ENCODE peak calls at places on chromosomes 1 and 21, in seven cellular contexts. One of them, this sample, is unnamed.

GRCh38 chr1:53371121-53371666 is 43.3 kb upstream of the LRP8 start:
- DNase-seq in SK-N-SH: peak; percentile 77
- DNase-seq in K562: no peak
- DNase-seq in H1: peak; percentile 44
- DNase-seq in HepG2: no peak
- DNase-seq in GM12878: no peak
- DNase-seq in Panc1: no peak
- DNase-seq in this sample: no peak

GRCh38 chr1:59272507-59272906 is 24.4 kb upstream of the FGGY start:
- DNase-seq in H1: no peak
- DNase-seq in K562: no peak
- DNase-seq in SK-N-SH: no peak
- DNase-seq in HepG2: no peak
- DNase-seq in Panc1: no peak
- DNase-seq in GM12878: peak; percentile 64
- DNase-seq in this sample: no peak

GRCh38 chr1:6033986-6034749 is 11.5 kb upstream of the KCNAB2 start:
- DNase-seq in K562: peak; percentile 82
- DNase-seq in HepG2: peak; percentile 49
- DNase-seq in SK-N-SH: peak; percentile 91
- DNase-seq in Panc1: no peak
- DNase-seq in H1: peak; percentile 95
- DNase-seq in GM12878: no peak
- DNase-seq in this sample: no peak

GRCh38 chr1:228487336-228488106 is at the start of gene RNF187:
- DNase-seq in Panc1: no peak
- DNase-seq in GM12878: no peak
- DNase-seq in SK-N-SH: peak; percentile 97
- DNase-seq in H1: peak; percentile 95
- DNase-seq in K562: peak; percentile 95
- DNase-seq in HepG2: no peak
- DNase-seq in this sample: no peak

GRCh38 chr1:65148548-65149390 is 766 bp downstream of the AK4 start:
- DNase-seq in H1: peak; percentile 83
- DNase-seq in HepG2: no peak
- DNase-seq in GM12878: peak; percentile 45
- DNase-seq in K562: peak; percentile 51
- DNase-seq in Panc1: no peak
- DNase-seq in SK-N-SH: peak; percentile 85
- DNase-seq in this sample: no peak

GRCh38 chr1:226708342-226708780 is 30.7 kb downstream of the ITPKB start:
- DNase-seq in K562: no peak
- DNase-seq in SK-N-SH: no peak
- DNase-seq in HepG2: no peak
- DNase-seq in Panc1: no peak
- DNase-seq in GM12878: no peak
- DNase-seq in H1: no peak
- DNase-seq in this sample: no peak

GRCh38 chr1:112889052-112889451 is 66.9 kb downstream of the SLC16A1 start:
- DNase-seq in H1: no peak
- DNase-seq in HepG2: no peak
- DNase-seq in GM12878: no peak
- DNase-seq in K562: no peak
- DNase-seq in Panc1: no peak
- DNase-seq in SK-N-SH: no peak
- DNase-seq in this sample: no peak

GRCh38 chr1:234386122-234386521 is 12.9 kb downstream of the COA6 start:
- DNase-seq in GM12878: no peak
- DNase-seq in HepG2: no peak
- DNase-seq in H1: no peak
- DNase-seq in SK-N-SH: no peak
- DNase-seq in K562: no peak
- DNase-seq in Panc1: no peak
- DNase-seq in this sample: no peak

GRCh38 chr1:165696625-165697100 is 1.7 kb downstream of the ALDH9A1 start:
- DNase-seq in K562: no peak
- DNase-seq in HepG2: no peak
- DNase-seq in SK-N-SH: no peak
- DNase-seq in Panc1: no peak
- DNase-seq in H1: no peak
- DNase-seq in GM12878: no peak
- DNase-seq in this sample: no peak

GRCh38 chr1:1982379-1983232 is 21.0 kb downstream of the CFAP74 start:
- DNase-seq in GM12878: no peak
- DNase-seq in SK-N-SH: peak; percentile 83
- DNase-seq in H1: no peak
- DNase-seq in Panc1: no peak
- DNase-seq in HepG2: no peak
- DNase-seq in K562: no peak
- DNase-seq in this sample: no peak

GRCh38 chr1:222373831-222374603 is 173.9 kb downstream of the HHIPL2 start:
- DNase-seq in SK-N-SH: peak; percentile 16
- DNase-seq in GM12878: no peak
- DNase-seq in HepG2: no peak
- DNase-seq in K562: no peak
- DNase-seq in H1: no peak
- DNase-seq in Panc1: no peak
- DNase-seq in this sample: no peak

GRCh38 chr1:9128161-9128519 is 762 bp downstream of the GPR157 start:
- DNase-seq in K562: no peak
- DNase-seq in GM12878: no peak
- DNase-seq in SK-N-SH: peak; percentile 39
- DNase-seq in Panc1: no peak
- DNase-seq in H1: peak; percentile 58
- DNase-seq in HepG2: no peak
- DNase-seq in this sample: no peak

GRCh38 chr1:29120367-29120766 is 3.3 kb downstream of the TMEM200B start:
- DNase-seq in H1: no peak
- DNase-seq in SK-N-SH: no peak
- DNase-seq in GM12878: no peak
- DNase-seq in HepG2: no peak
- DNase-seq in K562: no peak
- DNase-seq in Panc1: no peak
- DNase-seq in this sample: no peak

GRCh38 chr21:29005696-29006095 is 13.0 kb upstream of the LTN1 start:
- DNase-seq in Panc1: no peak
- DNase-seq in K562: no peak
- DNase-seq in HepG2: no peak
- DNase-seq in SK-N-SH: no peak
- DNase-seq in H1: no peak
- DNase-seq in GM12878: no peak
- DNase-seq in this sample: no peak

GRCh38 chr1:208030320-208031091 is 119.6 kb upstream of the CD34 start:
- DNase-seq in Panc1: no peak
- DNase-seq in HepG2: no peak
- DNase-seq in K562: no peak
- DNase-seq in SK-N-SH: no peak
- DNase-seq in H1: no peak
- DNase-seq in GM12878: no peak
- DNase-seq in this sample: no peak

GRCh38 chr1:12201343-12202189 is 28.3 kb upstream of the VPS13D start:
- DNase-seq in H1: no peak
- DNase-seq in K562: no peak
- DNase-seq in Panc1: no peak
- DNase-seq in GM12878: no peak
- DNase-seq in HepG2: no peak
- DNase-seq in SK-N-SH: peak; percentile 14
- DNase-seq in this sample: no peak

GRCh38 chr1:3366181-3367051 is 88.0 kb upstream of the ARHGEF16 start:
- DNase-seq in K562: no peak
- DNase-seq in GM12878: no peak
- DNase-seq in HepG2: peak; percentile 16
- DNase-seq in SK-N-SH: no peak
- DNase-seq in Panc1: no peak
- DNase-seq in H1: no peak
- DNase-seq in this sample: no peak

GRCh38 chr1:89822109-89822962 is 1.5 kb downstream of the LRRC8D start:
- DNase-seq in K562: peak; percentile 49
- DNase-seq in SK-N-SH: peak; percentile 28
- DNase-seq in H1: peak; percentile 61
- DNase-seq in GM12878: no peak
- DNase-seq in Panc1: no peak
- DNase-seq in HepG2: no peak
- DNase-seq in this sample: no peak

GRCh38 chr1:156746716-156747631 is 4.5 kb downstream of the HDGF start:
- DNase-seq in HepG2: peak; percentile 90
- DNase-seq in GM12878: no peak
- DNase-seq in SK-N-SH: peak; percentile 91
- DNase-seq in H1: peak; percentile 91
- DNase-seq in Panc1: no peak
- DNase-seq in K562: peak; percentile 92
- DNase-seq in this sample: peak; percentile 61

GRCh38 chr1:43329995-43330751 is 7.4 kb upstream of the MPL start:
- DNase-seq in H1: no peak
- DNase-seq in GM12878: no peak
- DNase-seq in K562: peak; percentile 99
- DNase-seq in Panc1: no peak
- DNase-seq in SK-N-SH: no peak
- DNase-seq in HepG2: no peak
- DNase-seq in this sample: no peak

GRCh38 chr1:116256875-116257823 is 115.9 kb upstream of the ATP1A1 start:
- DNase-seq in SK-N-SH: no peak
- DNase-seq in H1: no peak
- DNase-seq in K562: no peak
- DNase-seq in GM12878: peak; percentile 9
- DNase-seq in Panc1: no peak
- DNase-seq in HepG2: no peak
- DNase-seq in this sample: no peak

GRCh38 chr1:117007719-117008013 is 6.1 kb downstream of the CD101 start:
- DNase-seq in H1: no peak
- DNase-seq in K562: no peak
- DNase-seq in HepG2: no peak
- DNase-seq in Panc1: no peak
- DNase-seq in SK-N-SH: no peak
- DNase-seq in GM12878: no peak
- DNase-seq in this sample: no peak

GRCh38 chr1:224399887-224400286 is 34.7 kb downstream of the WDR26 start:
- DNase-seq in HepG2: no peak
- DNase-seq in Panc1: no peak
- DNase-seq in GM12878: no peak
- DNase-seq in K562: no peak
- DNase-seq in H1: no peak
- DNase-seq in SK-N-SH: no peak
- DNase-seq in this sample: no peak

GRCh38 chr1:218339267-218339831 is 5.8 kb upstream of the TGFB2 start:
- DNase-seq in K562: no peak
- DNase-seq in SK-N-SH: no peak
- DNase-seq in GM12878: no peak
- DNase-seq in HepG2: peak; percentile 19
- DNase-seq in Panc1: no peak
- DNase-seq in H1: no peak
- DNase-seq in this sample: no peak

GRCh38 chr1:180232521-180233043 is 2.5 kb downstream of the LHX4 start:
- DNase-seq in K562: no peak
- DNase-seq in Panc1: no peak
- DNase-seq in HepG2: no peak
- DNase-seq in SK-N-SH: no peak
- DNase-seq in H1: no peak
- DNase-seq in GM12878: no peak
- DNase-seq in this sample: no peak

GRCh38 chr1:3677411-3677944 is 25.2 kb downstream of the TP73 start:
- DNase-seq in K562: no peak
- DNase-seq in HepG2: no peak
- DNase-seq in SK-N-SH: no peak
- DNase-seq in Panc1: no peak
- DNase-seq in H1: no peak
- DNase-seq in GM12878: no peak
- DNase-seq in this sample: no peak

GRCh38 chr1:82560566-82560965 is 759.8 kb downstream of the ADGRL2 start:
- DNase-seq in H1: no peak
- DNase-seq in GM12878: no peak
- DNase-seq in K562: no peak
- DNase-seq in HepG2: no peak
- DNase-seq in SK-N-SH: no peak
- DNase-seq in Panc1: no peak
- DNase-seq in this sample: no peak

GRCh38 chr1:18951818-18952391 is 4.6 kb downstream of the IFFO2 start:
- DNase-seq in SK-N-SH: no peak
- DNase-seq in K562: no peak
- DNase-seq in GM12878: peak; percentile 83
- DNase-seq in H1: no peak
- DNase-seq in HepG2: no peak
- DNase-seq in Panc1: no peak
- DNase-seq in this sample: no peak

GRCh38 chr21:16768096-16768495 is 744.7 kb upstream of the CXADR start:
- DNase-seq in GM12878: no peak
- DNase-seq in SK-N-SH: no peak
- DNase-seq in HepG2: no peak
- DNase-seq in K562: no peak
- DNase-seq in H1: no peak
- DNase-seq in Panc1: no peak
- DNase-seq in this sample: no peak

GRCh38 chr1:231494439-231495110 is 33.9 kb upstream of the TSNAX start:
- DNase-seq in HepG2: no peak
- DNase-seq in H1: no peak
- DNase-seq in GM12878: no peak
- DNase-seq in Panc1: no peak
- DNase-seq in K562: no peak
- DNase-seq in SK-N-SH: no peak
- DNase-seq in this sample: no peak

GRCh38 chr1:23792151-23792945 is 1.4 kb downstream of the LYPLA2 start:
- DNase-seq in HepG2: no peak
- DNase-seq in GM12878: no peak
- DNase-seq in K562: no peak
- DNase-seq in SK-N-SH: peak; percentile 44
- DNase-seq in Panc1: no peak
- DNase-seq in H1: no peak
- DNase-seq in this sample: no peak
- TF ChIP-seq SIN3A in HepG2: no peak
- TF ChIP-seq SIN3A in GM12878: no peak
- TF ChIP-seq SIN3A in K562: no peak
- TF ChIP-seq SIN3A in SK-N-SH: no peak
- TF ChIP-seq SIN3A in Panc1: no peak
- TF ChIP-seq SIN3A in H1: no peak
- TF ChIP-seq SIN3A in this sample: no peak

GRCh38 chr1:185284533-185285244 is 32.4 kb downstream of the IVNS1ABP start:
- DNase-seq in H1: no peak
- DNase-seq in SK-N-SH: no peak
- DNase-seq in Panc1: no peak
- DNase-seq in HepG2: no peak
- DNase-seq in GM12878: no peak
- DNase-seq in K562: peak; percentile 83
- DNase-seq in this sample: no peak
- TF ChIP-seq SIN3A in H1: no peak
- TF ChIP-seq SIN3A in SK-N-SH: no peak
- TF ChIP-seq SIN3A in Panc1: no peak
- TF ChIP-seq SIN3A in HepG2: no peak
- TF ChIP-seq SIN3A in GM12878: no peak
- TF ChIP-seq SIN3A in K562: peak; percentile 13
- TF ChIP-seq SIN3A in this sample: no peak

GRCh38 chr1:172915276-172915675 is 135.5 kb downstream of the TNFSF18 start:
- DNase-seq in HepG2: no peak
- DNase-seq in GM12878: no peak
- DNase-seq in SK-N-SH: no peak
- DNase-seq in K562: no peak
- DNase-seq in H1: no peak
- DNase-seq in Panc1: no peak
- DNase-seq in this sample: no peak
- TF ChIP-seq SIN3A in HepG2: no peak
- TF ChIP-seq SIN3A in GM12878: no peak
- TF ChIP-seq SIN3A in SK-N-SH: no peak
- TF ChIP-seq SIN3A in K562: no peak
- TF ChIP-seq SIN3A in H1: no peak
- TF ChIP-seq SIN3A in Panc1: no peak
- TF ChIP-seq SIN3A in this sample: no peak

GRCh38 chr1:31607360-31607759 is 10.1 kb upstream of the HCRTR1 start:
- DNase-seq in SK-N-SH: no peak
- DNase-seq in H1: peak; percentile 22
- DNase-seq in K562: peak; percentile 2
- DNase-seq in GM12878: no peak
- DNase-seq in HepG2: no peak
- DNase-seq in Panc1: no peak
- DNase-seq in this sample: no peak
- TF ChIP-seq SIN3A in SK-N-SH: no peak
- TF ChIP-seq SIN3A in H1: no peak
- TF ChIP-seq SIN3A in K562: no peak
- TF ChIP-seq SIN3A in GM12878: no peak
- TF ChIP-seq SIN3A in HepG2: no peak
- TF ChIP-seq SIN3A in Panc1: no peak
- TF ChIP-seq SIN3A in this sample: no peak